ENCODE peak calls at places on chromosome 22, in nine cellular contexts. P is Caki2, N is bronchial epithelial cell, C is cardiac muscle cell, V is Right ventricle myocardium superior, B is right atrium auricular region, W is DMS153, L is fibroblast of pulmonary artery, O is iPS-NIHi11. A is an unnamed sample.

GRCh38 chr22:44898236-44898635 is 111.6 kb downstream of the PHF21B start:
- DNase-seq in O (no peak), W (no peak), B (no peak), C (no peak), V (no peak), N (no peak), L (no peak), P (no peak), A (no peak)

GRCh38 chr22:41052661-41053490 is 39.5 kb upstream of the EP300 start:
- DNase-seq in L (peak), B (no peak), V (no peak), C (peak), P (peak), O (no peak), N (peak), W (no peak), A (no peak)

GRCh38 chr22:37640591-37641250 is 1.3 kb downstream of the SH3BP1 start:
- DNase-seq in V (no peak), W (no peak), N (peak), L (no peak), C (peak), B (no peak), O (no peak), P (no peak), A (no peak)

GRCh38 chr22:30308518-30309230 is 18.1 kb downstream of the TBC1D10A start:
- DNase-seq in L (no peak), V (peak), C (no peak), P (peak), N (peak), O (no peak), B (no peak), W (no peak), A (peak)

GRCh38 chr22:37075046-37075445 is 23.5 kb downstream of the KCTD17 start:
- DNase-seq in B (no peak), O (no peak), W (no peak), C (no peak), L (no peak), P (no peak), N (no peak), V (peak), A (no peak)

GRCh38 chr22:29867260-29867659 is 15.7 kb upstream of the MTMR3 start:
- DNase-seq in V (no peak), B (no peak), L (no peak), P (no peak), W (no peak), N (peak), O (no peak), C (no peak), A (no peak)

GRCh38 chr22:19478086-19478392 is 954 bp downstream of the UFD1 start:
- DNase-seq in V (no peak), B (no peak), N (no peak), C (no peak), P (peak), W (no peak), O (no peak), L (no peak), A (no peak)

GRCh38 chr22:27885977-27886842 is 32.8 kb downstream of the PITPNB start:
- DNase-seq in V (no peak), W (no peak), L (peak), O (peak), N (peak), C (peak), B (no peak), P (peak), A (peak)

GRCh38 chr22:41917906-41918791 is 3.3 kb upstream of the SHISA8 start:
- DNase-seq in C (peak), P (peak), B (no peak), V (peak), O (no peak), L (peak), W (peak), N (peak), A (peak)

GRCh38 chr22:22400099-22400498 is 108.4 kb downstream of the ZNF280B start:
- DNase-seq in W (no peak), P (no peak), V (no peak), O (no peak), L (no peak), N (no peak), C (no peak), B (no peak), A (no peak)

GRCh38 chr22:44335903-44336803 is 23.4 kb upstream of the SHISAL1 start:
- DNase-seq in O (no peak), N (peak), P (no peak), C (no peak), W (peak), B (no peak), V (no peak), L (no peak), A (no peak)

GRCh38 chr22:23119492-23120414 is 22.0 kb downstream of the RSPH14 start:
- DNase-seq in P (no peak), L (no peak), N (no peak), C (no peak), O (no peak), V (no peak), B (no peak), W (no peak), A (peak)

GRCh38 chr22:25350551-25350971 is 131.1 kb downstream of the CRYBB2 start:
- DNase-seq in C (no peak), N (no peak), W (no peak), L (no peak), O (no peak), P (no peak), B (no peak), V (no peak), A (no peak)

GRCh38 chr22:26585104-26585790 is 4.7 kb downstream of the TPST2 start:
- DNase-seq in W (no peak), O (no peak), C (peak), B (peak), P (peak), V (peak), L (peak), N (peak), A (peak)

GRCh38 chr22:38467904-38468760 is at the start of gene KDELR3:
- DNase-seq in W (no peak), C (peak), B (no peak), O (peak), P (peak), L (peak), N (peak), V (peak), A (peak)

GRCh38 chr22:46008836-46009596 is 32.1 kb upstream of the WNT7B start:
- DNase-seq in V (peak), B (no peak), N (no peak), P (no peak), L (no peak), C (no peak), O (no peak), W (no peak), A (peak)

GRCh38 chr22:20436309-20437252 is 1.0 kb downstream of the SCARF2 start:
- DNase-seq in N (no peak), C (peak), W (no peak), P (no peak), O (peak), L (peak), V (peak), B (no peak), A (peak)

GRCh38 chr22:37809672-37810333 is 2.1 kb downstream of the GCAT start:
- DNase-seq in V (no peak), P (no peak), C (no peak), W (no peak), N (no peak), L (no peak), B (no peak), O (no peak), A (no peak)

GRCh38 chr22:22714600-22715361 is 70.4 kb downstream of the GGTLC2 start:
- DNase-seq in B (no peak), O (no peak), L (no peak), N (no peak), C (no peak), W (no peak), P (no peak), V (no peak), A (no peak)

GRCh38 chr22:36329217-36330078 is 58.3 kb downstream of the MYH9 start:
- DNase-seq in O (peak), B (peak), N (peak), W (peak), P (peak), L (peak), C (peak), V (peak), A (peak)

GRCh38 chr22:49522582-49523373 is 304.9 kb downstream of the BRD1 start:
- DNase-seq in P (no peak), O (no peak), L (no peak), C (no peak), V (no peak), N (no peak), B (no peak), W (no peak), A (no peak)

GRCh38 chr22:23066200-23067022 is 3.9 kb upstream of the GNAZ start:
- DNase-seq in N (no peak), O (no peak), P (no peak), L (no peak), C (no peak), V (peak), W (no peak), B (peak), A (no peak)

GRCh38 chr22:30606455-30607299 is at the start of gene TCN2:
- DNase-seq in W (peak), V (peak), N (peak), C (peak), B (peak), O (peak), P (peak), L (peak), A (peak)

GRCh38 chr22:44638966-44639739 is 62.9 kb upstream of the PRR5 start:
- DNase-seq in B (peak), P (no peak), N (no peak), L (peak), W (no peak), C (peak), O (no peak), V (peak), A (peak)

GRCh38 chr22:36223504-36223903 is 15.8 kb downstream of the APOL2 start:
- DNase-seq in P (no peak), V (peak), C (no peak), N (no peak), O (no peak), W (no peak), L (no peak), B (no peak), A (no peak)

GRCh38 chr22:45475876-45476514 is 26.7 kb upstream of the FBLN1 start:
- DNase-seq in V (no peak), P (no peak), B (peak), L (no peak), C (no peak), W (no peak), N (no peak), O (no peak), A (no peak)

GRCh38 chr22:24938741-24939341 is 7.7 kb downstream of the LHFPL7 start:
- DNase-seq in V (no peak), O (peak), L (peak), W (peak), B (no peak), C (peak), P (peak), N (peak), A (peak)

GRCh38 chr22:30277547-30278344 is 11.1 kb upstream of the OSM start:
- DNase-seq in O (no peak), C (peak), W (no peak), L (peak), B (peak), P (peak), V (peak), N (peak), A (peak)

GRCh38 chr22:35328472-35328885 is 28.8 kb downstream of the TOM1 start:
- DNase-seq in C (no peak), O (no peak), N (no peak), P (no peak), B (peak), V (peak), W (no peak), L (no peak), A (peak)

GRCh38 chr22:50031189-50032091 is 18.9 kb upstream of the IL17REL start:
- DNase-seq in C (no peak), L (no peak), O (peak), V (peak), W (no peak), P (no peak), N (no peak), B (no peak), A (no peak)

GRCh38 chr22:32761251-32761903 is 40.1 kb upstream of the TIMP3 start:
- DNase-seq in V (no peak), N (peak), W (no peak), P (no peak), O (no peak), B (no peak), L (no peak), C (no peak), A (peak)

GRCh38 chr22:46514592-46515207 is 22.7 kb downstream of the CELSR1 start:
- DNase-seq in C (peak), N (peak), B (no peak), W (no peak), O (peak), L (peak), V (no peak), P (peak), A (no peak)

GRCh38 chr22:50306753-50307749 is at the start of gene PLXNB2:
- DNase-seq in P (peak), W (peak), V (peak), O (peak), L (peak), N (peak), B (no peak), C (peak), A (peak)

GRCh38 chr22:38927033-38927789 is 30.2 kb upstream of the APOBEC3A start:
- DNase-seq in N (peak), O (peak), P (peak), B (peak), C (peak), W (peak), V (peak), L (peak), A (peak)

GRCh38 chr22:49694462-49695260 is 133.0 kb downstream of the BRD1 start:
- DNase-seq in C (no peak), L (no peak), B (no peak), P (no peak), O (no peak), W (no peak), V (no peak), N (no peak), A (no peak)

GRCh38 chr22:50469377-50470305 is 5.2 kb downstream of the SBF1 start:
- DNase-seq in V (peak), B (no peak), N (peak), L (peak), P (peak), O (peak), C (peak), W (peak), A (peak)

GRCh38 chr22:20402960-20403778 is 9.2 kb downstream of the ZNF74 start:
- DNase-seq in O (no peak), P (no peak), W (no peak), C (no peak), N (no peak), V (no peak), L (no peak), B (no peak), A (no peak)